ENCODE peak calls at places on chromosome 1, in nine cellular contexts. I is cerebellar cortex; E is kidney; H is effector CD4-positive, alpha-beta T cell; F is HFF-Myc; C is HFFc6; N is left ventricle myocardium inferior; W is NCI-H2081; G is activated CD8-positive, alpha-beta T cell treated with anti-CD3 and anti-CD28 coated beads for 36 hours. X is an unnamed sample.

GRCh38 chr1:155978325-155978972 is at the start of gene ARHGEF2:
- DNase-seq in I (peak), E (peak), H (peak), F (no peak), C (no peak), N (peak), W (peak), G (peak), X (no peak)

GRCh38 chr1:150765229-150765976 is at the start of gene CTSS:
- DNase-seq in I (peak), E (no peak), H (no peak), F (peak), C (no peak), N (no peak), W (no peak), G (no peak), X (peak)

GRCh38 chr1:172203135-172203823 is 217.2 kb upstream of the C1orf105 start:
- DNase-seq in I (no peak), E (no peak), H (no peak), F (no peak), C (no peak), N (no peak), W (peak), G (no peak), X (no peak)

GRCh38 chr1:117416546-117417117 is 49.4 kb downstream of the MAN1A2 start:
- DNase-seq in I (no peak), E (no peak), H (no peak), F (no peak), C (no peak), N (no peak), W (peak), G (no peak), X (no peak)

GRCh38 chr1:89810302-89810701 is 10.5 kb upstream of the LRRC8D start:
- DNase-seq in I (no peak), E (no peak), H (no peak), F (no peak), C (no peak), N (no peak), W (no peak), G (no peak), X (no peak)

GRCh38 chr1:240927815-240928214 is 315.9 kb upstream of the GREM2 start:
- DNase-seq in I (no peak), E (no peak), H (no peak), F (no peak), C (no peak), N (no peak), W (no peak), G (no peak), X (no peak)

GRCh38 chr1:74470936-74471335 is 41.5 kb downstream of the LRRC53 start:
- DNase-seq in I (no peak), E (no peak), H (no peak), F (no peak), C (no peak), N (no peak), W (no peak), G (no peak), X (no peak)

GRCh38 chr1:152049291-152050073 is 12.7 kb upstream of the S100A11 start:
- DNase-seq in I (no peak), E (no peak), H (no peak), F (no peak), C (peak), N (no peak), W (no peak), G (no peak), X (no peak)

GRCh38 chr1:9589144-9589718 is 520 bp downstream of the TMEM201 start:
- DNase-seq in I (no peak), E (no peak), H (peak), F (no peak), C (no peak), N (no peak), W (peak), G (peak), X (no peak)

GRCh38 chr1:93908394-93909145 is 660 bp downstream of the GCLM start:
- DNase-seq in I (peak), E (peak), H (peak), F (no peak), C (no peak), N (peak), W (no peak), G (peak), X (no peak)

GRCh38 chr1:154479764-154480421 is 22.1 kb upstream of the TDRD10 start:
- DNase-seq in I (peak), E (no peak), H (peak), F (peak), C (peak), N (no peak), W (peak), G (peak), X (peak)

GRCh38 chr1:167943541-167943940 is 6.7 kb upstream of the MPC2 start:
- DNase-seq in I (no peak), E (no peak), H (no peak), F (no peak), C (no peak), N (no peak), W (no peak), G (no peak), X (no peak)

GRCh38 chr1:1832820-1833219 is 54.5 kb upstream of the NADK start:
- DNase-seq in I (no peak), E (no peak), H (no peak), F (no peak), C (no peak), N (no peak), W (no peak), G (no peak), X (no peak)

GRCh38 chr1:248714248-248714647 is 11.7 kb upstream of the OR14I1 start:
- DNase-seq in I (no peak), E (no peak), H (no peak), F (no peak), C (no peak), N (no peak), W (no peak), G (no peak), X (no peak)

GRCh38 chr1:225253784-225254183 is 174.1 kb downstream of the LBR start:
- DNase-seq in I (no peak), E (no peak), H (no peak), F (no peak), C (peak), N (no peak), W (no peak), G (no peak), X (no peak)

GRCh38 chr1:207404849-207405525 is 49.1 kb upstream of the CR2 start:
- DNase-seq in I (peak), E (no peak), H (no peak), F (peak), C (peak), N (no peak), W (peak), G (no peak), X (peak)

GRCh38 chr1:230878584-230878975 is 10.3 kb upstream of the C1orf198 start:
- DNase-seq in I (no peak), E (no peak), H (no peak), F (peak), C (peak), N (no peak), W (no peak), G (no peak), X (no peak)

GRCh38 chr1:222250376-222250775 is 297.5 kb downstream of the HHIPL2 start:
- DNase-seq in I (no peak), E (no peak), H (no peak), F (no peak), C (peak), N (no peak), W (no peak), G (no peak), X (no peak)

GRCh38 chr1:114510235-114511047 is 562 bp downstream of the TRIM33 start:
- DNase-seq in I (peak), E (peak), H (peak), F (no peak), C (peak), N (peak), W (peak), G (peak), X (no peak)

X was measured in smooth muscle cell of the brain vasculature.